ENCODE peak calls at places on chromosomes 5 and 9, in ten cellular contexts. Z, B, H, A, W, O, X, U, R and Q are unnamed samples.

GRCh38 chr5:148352696-148353095 is 17.3 kb downstream of the SPINK9 start:
- DNase-seq in B (no peak), X (no peak), O (no peak), W (no peak), H (no peak), Z (no peak), R (no peak), U (no peak), A (no peak), Q (no peak)

GRCh38 chr5:132277971-132278964 is 15.9 kb upstream of the SLC22A4 start:
- DNase-seq in Z (no peak), A (no peak), O (no peak), X (no peak), H (peak; percentile 28), U (peak; percentile 10), R (peak; percentile 84), W (no peak), B (no peak), Q (no peak)

GRCh38 chr5:169100735-169101075 is 200.2 kb downstream of the SLIT3 start:
- DNase-seq in A (peak; percentile 38), R (no peak), Z (no peak), O (peak; percentile 78), X (peak; percentile 62), B (no peak), H (no peak), W (no peak), U (no peak), Q (no peak)

GRCh38 chr5:147223343-147223742 is 11.5 kb upstream of the STK32A start:
- DNase-seq in H (no peak), B (no peak), U (no peak), Z (no peak), O (no peak), X (no peak), W (no peak), R (no peak), A (no peak), Q (no peak)

GRCh38 chr5:149999359-149999758 is 1.1 kb downstream of the TIGD6 start:
- DNase-seq in Z (no peak), A (no peak), R (no peak), H (no peak), O (no peak), U (no peak), B (no peak), W (no peak), X (no peak), Q (no peak)

GRCh38 chr5:156815988-156816599 is 34.0 kb upstream of the PPP1R2B start:
- DNase-seq in A (peak; percentile 1), R (peak; percentile 87), X (no peak), Z (peak; percentile 64), W (no peak), O (no peak), B (no peak), H (peak; percentile 36), U (no peak), Q (no peak)

GRCh38 chr9:96581823-96582598 is 37.6 kb downstream of the CDC14B start:
- DNase-seq in X (no peak), H (no peak), Z (no peak), B (no peak), O (no peak), R (peak; percentile 36), U (no peak), W (no peak), A (no peak), Q (no peak)

GRCh38 chr9:37946971-37947370 is 43.0 kb upstream of the SLC25A51 start:
- DNase-seq in R (no peak), Z (no peak), W (no peak), O (no peak), B (no peak), H (no peak), X (no peak), A (no peak), U (no peak), Q (no peak)

GRCh38 chr5:51033215-51033614 is 350.0 kb upstream of the ISL1 start:
- DNase-seq in R (no peak), O (no peak), X (no peak), Z (peak; percentile 21), W (no peak), H (no peak), B (no peak), A (no peak), U (no peak), Q (no peak)

GRCh38 chr9:2597483-2597882 is 24.1 kb upstream of the VLDLR start:
- DNase-seq in A (peak; percentile 17), B (no peak), X (peak; percentile 9), O (no peak), Z (no peak), H (no peak), R (no peak), W (no peak), U (no peak), Q (no peak)

GRCh38 chr9:110128664-110129329 is 79.2 kb downstream of the C9orf152 start:
- DNase-seq in H (no peak), W (no peak), B (no peak), U (no peak), R (no peak), Z (no peak), X (no peak), A (peak; percentile 72), O (no peak), Q (no peak)

GRCh38 chr5:128174951-128175350 is 91.4 kb downstream of the SLC12A2 start:
- DNase-seq in U (no peak), W (no peak), A (peak; percentile 84), Z (no peak), X (no peak), O (no peak), B (no peak), H (no peak), R (no peak), Q (no peak)

GRCh38 chr5:53937467-53937866 is 372.9 kb downstream of the ARL15 start:
- DNase-seq in X (no peak), U (no peak), B (no peak), W (no peak), H (no peak), Z (no peak), A (no peak), O (no peak), R (no peak), Q (no peak)

DNA sequence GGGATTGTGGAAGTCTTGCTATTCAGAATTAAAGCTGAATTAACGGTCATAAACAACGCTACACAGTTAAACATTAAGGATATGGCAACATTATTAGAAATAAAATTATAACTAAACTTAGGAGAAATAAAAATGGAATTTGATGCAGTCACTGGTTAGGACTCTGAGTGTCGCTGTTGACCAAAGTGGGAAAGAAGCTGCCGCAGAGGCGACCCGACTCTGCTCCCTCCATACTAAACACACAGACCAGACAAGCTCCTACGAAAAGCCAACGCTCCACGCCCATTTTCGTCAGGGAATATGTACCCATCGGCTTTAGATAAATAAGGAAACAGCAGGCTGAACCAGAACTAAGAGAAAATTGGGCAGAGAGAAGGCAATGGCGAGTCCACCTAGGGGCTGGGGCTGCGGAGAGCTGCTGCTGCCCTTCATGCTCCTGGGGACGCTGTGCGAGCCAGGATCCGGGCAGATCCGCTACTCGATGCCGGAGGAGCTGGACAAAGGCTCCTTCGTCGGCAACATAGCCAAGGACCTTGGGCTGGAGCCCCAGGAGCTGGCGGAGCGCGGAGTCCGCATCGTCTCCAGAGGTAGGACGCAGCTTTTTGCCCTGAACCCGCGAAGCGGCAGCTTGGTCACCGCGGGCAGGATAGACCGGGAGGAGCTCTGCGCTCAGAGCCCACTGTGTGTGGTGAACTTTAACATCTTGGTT is at the start of gene PCDHGA5:
- DNase-seq in H (no peak), R (no peak), U (no peak), A (peak; percentile 38), B (no peak), Z (no peak), W (no peak), X (no peak), O (no peak), Q (no peak)
- TF ChIP-seq CTCF in H (no peak), R (no peak), U (no peak), A (no peak), B (no peak), Z (no peak), W (no peak), X (peak; percentile 7), O (no peak), Q (no peak)

GRCh38 chr9:137989999-137990715 is 112.6 kb downstream of the CACNA1B start:
- DNase-seq in X (no peak), R (no peak), U (no peak), W (no peak), B (no peak), Z (no peak), A (no peak), H (no peak), O (peak; percentile 30), Q (peak; percentile 5)
- TF ChIP-seq CTCF in X (no peak), R (peak; percentile 31), U (no peak), W (no peak), B (no peak), Z (no peak), A (no peak), H (no peak), O (no peak), Q (no peak)

GRCh38 chr5:34652916-34653315 is 3.2 kb upstream of the RAI14 start:
- DNase-seq in H (no peak), B (no peak), W (no peak), X (peak; percentile 72), U (no peak), O (no peak), Z (no peak), A (peak; percentile 65), R (no peak), Q (no peak)
- TF ChIP-seq CTCF in H (no peak), B (no peak), W (no peak), X (no peak), U (no peak), O (no peak), Z (no peak), A (no peak), R (no peak), Q (no peak)

GRCh38 chr5:55672477-55672911 is 39.6 kb downstream of the SLC38A9 start:
- DNase-seq in B (no peak), Z (no peak), A (peak; percentile 23), U (no peak), R (no peak), W (no peak), X (no peak), H (no peak), O (no peak), Q (no peak)

GRCh38 chr5:55671975-55672374 is 40.1 kb downstream of the SLC38A9 start:
- DNase-seq in O (no peak), Z (no peak), U (no peak), X (no peak), A (peak; percentile 35), H (no peak), R (no peak), B (no peak), W (no peak), Q (no peak)

GRCh38 chr5:55679556-55679955 is 32.6 kb downstream of the SLC38A9 start:
- DNase-seq in O (no peak), Z (no peak), A (no peak), U (no peak), W (no peak), H (no peak), B (no peak), X (no peak), R (no peak), Q (no peak)

GRCh38 chr5:55675119-55675518 is 37.0 kb downstream of the SLC38A9 start:
- DNase-seq in Z (no peak), H (no peak), X (no peak), R (no peak), B (no peak), A (no peak), U (no peak), O (no peak), W (no peak), Q (no peak)

DNA sequence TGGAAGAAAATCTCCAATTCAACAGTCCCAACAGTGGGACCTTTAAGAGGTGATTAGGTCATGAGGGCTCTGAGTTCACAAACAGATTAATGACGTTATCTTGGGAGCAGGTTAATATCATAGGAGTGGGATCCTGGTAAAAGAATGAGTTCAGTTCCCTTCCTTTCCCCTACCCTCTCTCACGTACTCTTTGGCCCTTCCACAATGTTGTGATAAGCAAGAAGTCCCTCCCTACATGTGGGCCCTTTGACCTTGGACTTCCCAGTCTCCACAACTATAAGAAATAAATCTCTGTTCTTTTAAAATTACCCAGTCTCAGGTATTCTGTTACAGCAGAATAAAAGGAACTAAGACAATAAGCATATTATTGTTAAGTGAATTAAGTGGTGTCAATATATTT is 37.8 kb downstream of the SLC38A9 start:
- DNase-seq in B (no peak), O (no peak), W (no peak), X (no peak), R (no peak), Z (no peak), A (no peak), U (no peak), H (no peak), Q (no peak)
- TF ChIP-seq CTCF in B (no peak), O (no peak), W (no peak), X (no peak), R (no peak), Z (no peak), A (no peak), U (no peak), H (no peak), Q (no peak)